ENCODE peak calls at places on chromosomes 6 and 20, in six cellular contexts. One of them, this sample, is unnamed.

GRCh38 chr6:5761370-5761769 is 245.4 kb downstream of the NRN1 start:
- DNase-seq in GM13976: no peak
- DNase-seq in occipital lobe: no peak
- DNase-seq in EL: no peak
- DNase-seq in MV-4-11: no peak
- DNase-seq in nucleus accumbens: no peak
- DNase-seq in this sample: no peak

GRCh38 chr6:34875292-34876213 is 12.3 kb downstream of the TAF11 start:
- DNase-seq in GM13976: no peak
- DNase-seq in occipital lobe: no peak
- DNase-seq in EL: no peak
- DNase-seq in MV-4-11: no peak
- DNase-seq in nucleus accumbens: no peak
- DNase-seq in this sample: no peak

GRCh38 chr6:62039602-62040001 is 246.4 kb downstream of the KHDRBS2 start:
- DNase-seq in GM13976: no peak
- DNase-seq in occipital lobe: no peak
- DNase-seq in EL: no peak
- DNase-seq in MV-4-11: no peak
- DNase-seq in nucleus accumbens: no peak
- DNase-seq in this sample: peak; percentile 2

GRCh38 chr6:44545224-44545623 is 157.7 kb downstream of the CDC5L start:
- DNase-seq in GM13976: no peak
- DNase-seq in occipital lobe: no peak
- DNase-seq in EL: no peak
- DNase-seq in MV-4-11: no peak
- DNase-seq in nucleus accumbens: no peak
- DNase-seq in this sample: no peak

GRCh38 chr6:137269803-137270202 is 50.6 kb upstream of the IFNGR1 start:
- DNase-seq in GM13976: no peak
- DNase-seq in occipital lobe: no peak
- DNase-seq in EL: no peak
- DNase-seq in MV-4-11: no peak
- DNase-seq in nucleus accumbens: no peak
- DNase-seq in this sample: no peak

GRCh38 chr6:4510906-4511625 is 265.1 kb upstream of the CDYL start:
- DNase-seq in GM13976: no peak
- DNase-seq in occipital lobe: no peak
- DNase-seq in EL: no peak
- DNase-seq in MV-4-11: no peak
- DNase-seq in nucleus accumbens: no peak
- DNase-seq in this sample: no peak

GRCh38 chr6:130997061-130997753 is 65.8 kb downstream of the EPB41L2 start:
- DNase-seq in GM13976: no peak
- DNase-seq in occipital lobe: no peak
- DNase-seq in EL: peak; percentile 67
- DNase-seq in MV-4-11: no peak
- DNase-seq in nucleus accumbens: no peak
- DNase-seq in this sample: no peak

GRCh38 chr20:36744243-36744642 is 1.6 kb downstream of the NDRG3 start:
- DNase-seq in GM13976: peak; percentile 17
- DNase-seq in occipital lobe: no peak
- DNase-seq in EL: no peak
- DNase-seq in MV-4-11: no peak
- DNase-seq in nucleus accumbens: no peak
- DNase-seq in this sample: no peak

GRCh38 chr20:58213112-58213511 is 15.3 kb downstream of the ANKRD60 start:
- DNase-seq in GM13976: no peak
- DNase-seq in occipital lobe: peak; percentile 64
- DNase-seq in EL: peak; percentile 21
- DNase-seq in MV-4-11: no peak
- DNase-seq in nucleus accumbens: peak; percentile 29
- DNase-seq in this sample: no peak

GRCh38 chr6:123575218-123575617 is 61.5 kb downstream of the TRDN start:
- DNase-seq in GM13976: no peak
- DNase-seq in occipital lobe: no peak
- DNase-seq in EL: no peak
- DNase-seq in MV-4-11: no peak
- DNase-seq in nucleus accumbens: no peak
- DNase-seq in this sample: no peak

GRCh38 chr6:81636930-81637568 is 115.4 kb downstream of the TENT5A start:
- DNase-seq in GM13976: no peak
- DNase-seq in occipital lobe: no peak
- DNase-seq in EL: peak; percentile 13
- DNase-seq in MV-4-11: no peak
- DNase-seq in nucleus accumbens: no peak
- DNase-seq in this sample: no peak

GRCh38 chr20:50717974-50718761 is 13.2 kb upstream of the PARD6B start:
- DNase-seq in GM13976: no peak
- DNase-seq in occipital lobe: no peak
- DNase-seq in EL: no peak
- DNase-seq in MV-4-11: no peak
- DNase-seq in nucleus accumbens: no peak
- DNase-seq in this sample: no peak

GRCh38 chr20:63167026-63167917 is 48.7 kb downstream of the YTHDF1 start:
- DNase-seq in GM13976: peak; percentile 76
- DNase-seq in occipital lobe: no peak
- DNase-seq in EL: no peak
- DNase-seq in MV-4-11: no peak
- DNase-seq in nucleus accumbens: no peak
- DNase-seq in this sample: no peak

This sample was measured in NB4.